ENCODE peak calls at places on chromosomes 5 and 9, in ten cellular contexts. R is mucosa of gallbladder; W is pancreas; A is left ventricle myocardium inferior; V is dermis microvascular lymphatic vessel endothelial cell; Q is T-helper 9 cell; G is activated CD8-positive, alpha-beta memory T cell treated with anti-CD3 and anti-CD28 coated beads for 48 hours; Y is GM03348; K is putamen; Z is Jurkat, Clone E6-1. B is an unnamed sample.

GRCh38 chr5:10594591-10595210 is 30.8 kb downstream of the ANKRD33B start:
- DNase-seq in Q (no peak), G (no peak), Y (no peak), A (no peak), R (no peak), Z (no peak), W (no peak), V (no peak), K (peak; percentile 60), B (no peak)

GRCh38 chr5:24773241-24773640 is 128.5 kb upstream of the CDH10 start:
- DNase-seq in Q (no peak), Z (no peak), G (no peak), R (no peak), V (no peak), Y (peak; percentile 53), K (no peak), A (no peak), W (no peak), B (no peak)

GRCh38 chr5:80034962-80035821 is at the start of gene THBS4:
- DNase-seq in G (no peak), R (no peak), W (no peak), Q (no peak), V (no peak), Y (peak; percentile 27), Z (no peak), A (peak; percentile 19), K (no peak), B (no peak)

GRCh38 chr5:31563216-31563615 is 31.1 kb downstream of the C5orf22 start:
- DNase-seq in R (no peak), G (no peak), A (no peak), K (no peak), V (no peak), W (no peak), Q (no peak), Y (no peak), Z (no peak), B (no peak)

GRCh38 chr5:117455236-117456233 is 880.9 kb upstream of the SEMA6A start:
- DNase-seq in W (peak; percentile 50), A (no peak), Z (no peak), Q (no peak), V (no peak), G (no peak), R (peak; percentile 56), Y (no peak), K (no peak), B (peak; percentile 56)

GRCh38 chr9:1200847-1201251 is 150.7 kb downstream of the DMRT2 start:
- DNase-seq in R (no peak), K (no peak), W (peak; percentile 8), Q (no peak), G (no peak), A (peak; percentile 46), V (no peak), Z (no peak), Y (no peak), B (no peak)

GRCh38 chr5:32984851-32985250 is 273.7 kb downstream of the NPR3 start:
- DNase-seq in Q (no peak), R (no peak), A (no peak), W (no peak), K (no peak), Y (peak; percentile 42), Z (no peak), G (no peak), V (no peak), B (no peak)

GRCh38 chr5:146447734-146448380 is 724 bp downstream of the TCERG1 start:
- DNase-seq in A (no peak), K (no peak), Z (peak; percentile 58), W (no peak), R (no peak), Q (no peak), G (peak; percentile 11), Y (no peak), V (no peak), B (no peak)

GRCh38 chr9:11735391-11735790 is 957.8 kb upstream of the TYRP1 start:
- DNase-seq in Q (no peak), W (no peak), R (no peak), Z (no peak), A (no peak), K (no peak), G (no peak), Y (no peak), V (no peak), B (no peak)

GRCh38 chr5:43038523-43038989 is 1.6 kb downstream of the ANXA2R start:
- DNase-seq in V (no peak), A (no peak), G (no peak), Y (no peak), Z (peak; percentile 71), R (no peak), K (no peak), W (no peak), Q (no peak), B (no peak)

GRCh38 chr5:148457183-148457620 is 73.4 kb downstream of the FBXO38 start:
- DNase-seq in A (no peak), G (no peak), W (no peak), R (peak; percentile 16), Q (no peak), V (no peak), Z (no peak), K (no peak), Y (no peak), B (no peak)

GRCh38 chr5:168578006-168578405 is 1.2 kb downstream of the PANK3 start:
- DNase-seq in V (no peak), R (no peak), W (no peak), A (no peak), K (no peak), G (no peak), Q (no peak), Z (no peak), Y (peak; percentile 30), B (no peak)

B was measured in chondrocyte.